ENCODE peak calls at places on chromosome 21, in four cellular contexts. U is cardiac muscle cell, J is cardiac fibroblast, F is right atrium auricular region. M is an unnamed sample.

GRCh38 chr21:35923971-35924370 is 136.4 kb downstream of the SETD4 start:
- DNase-seq in U (no peak), J (no peak), F (no peak), M (no peak)

GRCh38 chr21:35783686-35784085 is 276.6 kb downstream of the SETD4 start:
- DNase-seq in U (no peak), J (no peak), F (no peak), M (no peak)

GRCh38 chr21:36059823-36060158 is 535 bp downstream of the SETD4 start:
- DNase-seq in U (peak; percentile 76), J (no peak), F (no peak), M (no peak)

GRCh38 chr21:35616090-35616489 is 444.2 kb downstream of the SETD4 start:
- DNase-seq in U (no peak), J (peak; percentile 82), F (no peak), M (peak; percentile 58)

GRCh38 chr21:35366348-35367085 is 317.4 kb upstream of the RUNX1 start:
- DNase-seq in U (no peak), J (peak; percentile 83), F (no peak), M (peak; percentile 96)

GRCh38 chr21:34582506-34583150 is 32.3 kb downstream of the RCAN1 start:
- DNase-seq in U (peak; percentile 49), J (peak; percentile 67), F (no peak), M (peak; percentile 72)

GRCh38 chr21:39048064-39048463 is 135.2 kb downstream of the PSMG1 start:
- DNase-seq in U (peak; percentile 71), J (peak; percentile 78), F (no peak), M (peak; percentile 56)

GRCh38 chr21:25837545-25838263 is 102.9 kb downstream of the GABPA start:
- DNase-seq in U (no peak), J (peak; percentile 65), F (no peak), M (peak; percentile 88)

GRCh38 chr21:19321688-19322087 is 918.1 kb upstream of the TMPRSS15 start:
- DNase-seq in U (no peak), J (no peak), F (no peak), M (no peak)

GRCh38 chr21:26546698-26547097 is 26.4 kb downstream of the CYYR1 start:
- DNase-seq in U (no peak), J (no peak), F (no peak), M (no peak)

GRCh38 chr21:34889287-34889536 is 159.9 kb downstream of the RUNX1 start:
- DNase-seq in U (peak; percentile 44), J (peak; percentile 80), F (peak; percentile 67), M (peak; percentile 77)

GRCh38 chr21:39837861-39838359 is 29.3 kb upstream of the PCP4 start:
- DNase-seq in U (no peak), J (no peak), F (no peak), M (no peak)

GRCh38 chr21:34770581-34770980 is 101.8 kb downstream of the CLIC6 start:
- DNase-seq in U (no peak), J (no peak), F (no peak), M (peak; percentile 43)

GRCh38 chr21:19767546-19767945 is 1230.7 kb upstream of the NCAM2 start:
- DNase-seq in U (no peak), J (no peak), F (no peak), M (no peak)

GRCh38 chr21:25573409-25574206 is 33.7 kb downstream of the MRPL39 start:
- DNase-seq in U (no peak), J (peak; percentile 93), F (no peak), M (peak; percentile 84)

GRCh38 chr21:23247334-23247733 is 2249.1 kb downstream of the NCAM2 start:
- DNase-seq in U (no peak), J (no peak), F (no peak), M (peak; percentile 7)

GRCh38 chr21:34073749-34074282 is 438 bp downstream of the MRPS6 start:
- DNase-seq in U (peak; percentile 56), J (no peak), F (no peak), M (no peak)

GRCh38 chr21:35905973-35906357 is 154.4 kb downstream of the SETD4 start:
- DNase-seq in U (no peak), J (no peak), F (no peak), M (no peak)

GRCh38 chr21:16534408-16535099 is 804.8 kb downstream of the USP25 start:
- DNase-seq in U (peak; percentile 19), J (peak; percentile 85), F (peak; percentile 90), M (peak; percentile 44)
- H3K4me3 ChIP-seq in U (no peak overlapping the region), J (peak overlapping the region; percentile 32), F (peak overlapping the region; percentile 50), M (peak overlapping the region; percentile 35)

DNA sequence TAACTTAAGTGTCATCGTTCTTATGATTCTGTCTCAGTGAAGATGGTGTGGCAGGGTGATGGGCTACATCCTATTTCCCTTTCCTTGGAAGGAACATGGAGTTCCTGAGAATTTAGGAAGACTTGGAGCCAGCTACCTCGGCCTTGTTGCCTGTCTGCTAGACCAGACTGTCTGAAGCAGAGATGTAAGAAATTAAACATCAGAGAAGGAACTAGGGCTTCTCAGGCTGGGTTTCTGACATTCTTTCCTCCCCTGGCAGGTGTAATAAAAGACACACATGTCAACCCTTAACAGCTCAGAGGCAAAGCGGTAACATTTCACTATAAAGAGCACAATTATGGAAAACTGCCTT is 37.4 kb downstream of the MIS18A start:
- DNase-seq in U (no peak), J (no peak), F (no peak), M (no peak)
- H3K4me3 ChIP-seq in U (no peak overlapping the region), J (no peak overlapping the region), F (no peak overlapping the region), M (no peak overlapping the region)

GRCh38 chr21:44749116-44749758 is 37.9 kb upstream of the TSPEAR start:
- DNase-seq in U (no peak), J (no peak), F (no peak), M (no peak)
- H3K4me3 ChIP-seq in U (no peak overlapping the region), J (no peak overlapping the region), F (no peak overlapping the region), M (no peak overlapping the region)

GRCh38 chr21:15060776-15061175 is 4.0 kb downstream of the NRIP1 start:
- DNase-seq in U (no peak), J (peak; percentile 34), F (no peak), M (peak; percentile 32)
- H3K4me3 ChIP-seq in U (no peak overlapping the region), J (no peak overlapping the region), F (no peak overlapping the region), M (no peak overlapping the region)

GRCh38 chr21:37531402-37532042 is 164.9 kb downstream of the DYRK1A start:
- DNase-seq in U (no peak), J (no peak), F (no peak), M (no peak)
- H3K4me3 ChIP-seq in U (no peak overlapping the region), J (no peak overlapping the region), F (no peak overlapping the region), M (no peak overlapping the region)

GRCh38 chr21:31158789-31159581 is 120.7 kb upstream of the KRTAP19-8 start:
- DNase-seq in U (no peak), J (peak; percentile 41), F (no peak), M (no peak)
- H3K4me3 ChIP-seq in U (no peak overlapping the region), J (no peak overlapping the region), F (no peak overlapping the region), M (no peak overlapping the region)

GRCh38 chr21:42461881-42462877 is 33.8 kb downstream of the RSPH1 start:
- DNase-seq in U (no peak), J (no peak), F (no peak), M (no peak)
- H3K4me3 ChIP-seq in U (no peak overlapping the region), J (no peak overlapping the region), F (no peak overlapping the region), M (no peak overlapping the region)

GRCh38 chr21:32413697-32414578 is 1.4 kb downstream of the EVA1C start:
- DNase-seq in U (no peak), J (peak; percentile 36), F (no peak), M (peak; percentile 75)
- H3K4me3 ChIP-seq in U (no peak overlapping the region), J (peak overlapping the region; percentile 71), F (peak overlapping the region; percentile 80), M (peak overlapping the region; percentile 81)

DNA sequence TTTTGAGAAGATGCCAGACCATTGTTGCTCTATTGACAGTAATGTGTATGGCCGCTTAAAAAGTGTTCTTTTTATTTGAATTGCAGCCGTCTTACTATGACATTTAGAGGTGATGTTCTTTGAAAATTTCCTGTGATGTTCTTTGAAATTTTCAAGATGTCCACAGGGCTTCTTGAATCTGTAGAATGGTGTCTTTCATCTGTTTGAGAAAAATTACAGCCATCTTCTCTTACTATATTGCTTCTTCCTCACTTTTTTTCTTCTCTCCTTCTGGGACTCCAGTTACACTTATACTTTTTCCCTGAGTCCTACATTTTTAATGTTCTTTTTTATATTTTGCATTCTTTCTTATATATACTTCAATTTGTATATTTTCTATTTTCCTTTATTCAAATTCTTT is 57.4 kb downstream of the DIP2A start:
- DNase-seq in U (no peak), J (no peak), F (no peak), M (no peak)
- H3K4me3 ChIP-seq in U (no peak overlapping the region), J (no peak overlapping the region), F (no peak overlapping the region), M (no peak overlapping the region)